ENCODE peak calls at places on chromosomes 1 and 21, in five cellular contexts. V, Y, B, C and T are unnamed samples.
A peak's percentile ranks its signal among the peaks of the same experiment; 100 is the strongest.

GRCh38 chr1:150981177-150981804 is 801 bp upstream of the ANXA9 start:
- DNase-seq in V (no peak), Y (peak; percentile 59), B (no peak), C (no peak), T (peak; percentile 75)

GRCh38 chr1:199612976-199613774 is 414.3 kb upstream of the NR5A2 start:
- DNase-seq in V (no peak), Y (no peak), B (peak; percentile 7), C (no peak), T (no peak)

GRCh38 chr1:47582891-47583608 is 145.2 kb downstream of the FOXD2 start:
- DNase-seq in V (no peak), Y (no peak), B (no peak), C (peak; percentile 31), T (peak; percentile 4)

GRCh38 chr1:161379071-161379470 is 11.4 kb upstream of the CFAP126 start:
- DNase-seq in V (no peak), Y (no peak), B (no peak), C (no peak), T (no peak)

GRCh38 chr1:216014046-216014445 is 409.2 kb downstream of the USH2A start:
- DNase-seq in V (no peak), Y (no peak), B (no peak), C (no peak), T (no peak)

GRCh38 chr21:34884346-34884929 is 164.7 kb downstream of the RUNX1 start:
- DNase-seq in V (no peak), Y (no peak), B (no peak), C (no peak), T (no peak)

GRCh38 chr1:1181129-1181937 is 7.7 kb downstream of the TTLL10 start:
- DNase-seq in V (no peak), Y (no peak), B (no peak), C (peak; percentile 50), T (no peak)

GRCh38 chr1:86018311-86018923 is 138.2 kb downstream of the COL24A1 start:
- DNase-seq in V (no peak), Y (no peak), B (peak; percentile 54), C (no peak), T (no peak)

GRCh38 chr21:25791321-25791720 is 56.5 kb downstream of the GABPA start:
- DNase-seq in V (no peak), Y (no peak), B (no peak), C (no peak), T (no peak)

GRCh38 chr1:204110894-204111633 is 38.1 kb downstream of the SOX13 start:
- DNase-seq in V (no peak), Y (no peak), B (no peak), C (no peak), T (no peak)

GRCh38 chr1:52424757-52425265 is 20.4 kb downstream of the PRPF38A start:
- DNase-seq in V (no peak), Y (no peak), B (no peak), C (no peak), T (no peak)

GRCh38 chr1:172893146-172893841 is 157.4 kb downstream of the TNFSF18 start:
- DNase-seq in V (no peak), Y (no peak), B (no peak), C (no peak), T (no peak)

GRCh38 chr1:87203890-87204289 is 124.8 kb upstream of the LMO4 start:
- DNase-seq in V (no peak), Y (no peak), B (no peak), C (no peak), T (no peak)

GRCh38 chr1:228460830-228461229 is 26.4 kb upstream of the RNF187 start:
- DNase-seq in V (no peak), Y (no peak), B (no peak), C (no peak), T (no peak)

GRCh38 chr1:17976843-17977242 is 130.8 kb upstream of the IGSF21 start:
- DNase-seq in V (no peak), Y (no peak), B (no peak), C (no peak), T (no peak)

GRCh38 chr1:21704055-21704660 is 35.0 kb upstream of the RAP1GAP start:
- DNase-seq in V (no peak), Y (no peak), B (no peak), C (no peak), T (no peak)

GRCh38 chr1:173420330-173420806 is 56.8 kb upstream of the PRDX6 start:
- DNase-seq in V (peak; percentile 69), Y (peak; percentile 46), B (peak; percentile 80), C (peak; percentile 70), T (peak; percentile 58)

GRCh38 chr1:41242645-41243171 is 602 bp upstream of the SCMH1 start:
- DNase-seq in V (no peak), Y (no peak), B (no peak), C (no peak), T (no peak)

GRCh38 chr1:3770047-3770765 is 2.3 kb upstream of the SMIM1 start:
- DNase-seq in V (no peak), Y (no peak), B (no peak), C (peak; percentile 63), T (no peak)

GRCh38 chr1:11704691-11705475 is 13.4 kb downstream of the DRAXIN start:
- DNase-seq in V (no peak), Y (no peak), B (no peak), C (no peak), T (no peak)

GRCh38 chr1:62084304-62084905 is 110.2 kb upstream of the L1TD1 start:
- DNase-seq in V (no peak), Y (no peak), B (no peak), C (no peak), T (no peak)

GRCh38 chr1:33655496-33655895 is 183.1 kb downstream of the ZSCAN20 start:
- DNase-seq in V (no peak), Y (peak; percentile 61), B (no peak), C (no peak), T (no peak)

GRCh38 chr1:203267347-203267846 is 37.9 kb upstream of the BTG2 start:
- DNase-seq in V (peak; percentile 76), Y (peak; percentile 88), B (peak; percentile 88), C (peak; percentile 92), T (peak; percentile 84)

GRCh38 chr1:10101929-10102328 is 69.2 kb downstream of the UBE4B start:
- DNase-seq in V (no peak), Y (no peak), B (no peak), C (no peak), T (no peak)

GRCh38 chr1:31101147-31101502 is 35.6 kb upstream of the PUM1 start:
- DNase-seq in V (peak; percentile 55), Y (no peak), B (no peak), C (no peak), T (no peak)

GRCh38 chr1:147781056-147781471 is 20.7 kb upstream of the GJA5 start:
- DNase-seq in V (no peak), Y (no peak), B (no peak), C (no peak), T (no peak)

GRCh38 chr1:240004086-240004749 is 87.5 kb upstream of the FMN2 start:
- DNase-seq in V (peak; percentile 16), Y (no peak), B (peak; percentile 4), C (no peak), T (peak; percentile 45)

GRCh38 chr1:107997846-107998245 is 32.9 kb upstream of the VAV3 start:
- DNase-seq in V (no peak), Y (no peak), B (no peak), C (no peak), T (no peak)

GRCh38 chr1:57712846-57713245 is 289.0 kb upstream of the DAB1 start:
- DNase-seq in V (no peak), Y (no peak), B (no peak), C (no peak), T (no peak)

GRCh38 chr1:86619313-86619712 is 72.4 kb downstream of the CLCA4 start:
- DNase-seq in V (no peak), Y (no peak), B (no peak), C (no peak), T (no peak)

GRCh38 chr1:185856482-185856881 is 122.3 kb downstream of the HMCN1 start:
- DNase-seq in V (no peak), Y (no peak), B (no peak), C (no peak), T (no peak)

GRCh38 chr1:172163479-172164215 is 256.8 kb upstream of the C1orf105 start:
- DNase-seq in V (no peak), Y (no peak), B (no peak), C (no peak), T (no peak)

GRCh38 chr1:4172659-4173599 is 272.9 kb upstream of the C1orf174 start:
- DNase-seq in V (no peak), Y (peak; percentile 25), B (peak; percentile 36), C (peak; percentile 15), T (no peak)

GRCh38 chr1:156773607-156774006 is 6.3 kb downstream of the PRCC start:
- DNase-seq in V (no peak), Y (no peak), B (no peak), C (no peak), T (no peak)
- TF ChIP-seq CTCF in V (no peak), Y (no peak), B (no peak), C (no peak), T (peak; percentile 43)

DNA sequence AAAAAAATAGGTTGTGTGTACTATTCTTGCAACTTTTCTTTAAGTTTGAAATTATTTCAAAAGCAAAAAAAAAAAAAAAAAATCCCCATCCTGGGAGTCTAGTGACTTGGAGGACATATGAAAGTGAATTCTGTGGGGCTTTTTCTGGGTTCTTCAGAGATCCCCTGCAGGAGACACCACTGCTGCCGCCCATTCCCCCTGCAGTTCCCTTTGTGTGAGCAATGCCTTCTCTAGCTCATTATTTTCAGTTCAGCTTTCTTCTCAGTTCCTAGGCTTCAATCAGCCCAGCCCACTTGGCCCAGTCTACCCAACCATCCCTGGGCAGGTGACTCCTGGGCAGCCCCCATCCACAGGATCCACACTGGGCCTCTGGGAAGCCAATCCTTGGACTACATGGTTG is 16.8 kb downstream of the HSD11B1 start:
- DNase-seq in V (no peak), Y (no peak), B (no peak), C (no peak), T (no peak)
- TF ChIP-seq CTCF in V (no peak), Y (no peak), B (no peak), C (no peak), T (no peak)

GRCh38 chr1:156123356-156124196 is 9.1 kb downstream of the LMNA start:
- DNase-seq in V (peak; percentile 96), Y (peak; percentile 95), B (peak; percentile 69), C (peak; percentile 98), T (no peak)
- TF ChIP-seq CTCF in V (peak; percentile 52), Y (no peak), B (peak; percentile 26), C (no peak), T (no peak)

DNA sequence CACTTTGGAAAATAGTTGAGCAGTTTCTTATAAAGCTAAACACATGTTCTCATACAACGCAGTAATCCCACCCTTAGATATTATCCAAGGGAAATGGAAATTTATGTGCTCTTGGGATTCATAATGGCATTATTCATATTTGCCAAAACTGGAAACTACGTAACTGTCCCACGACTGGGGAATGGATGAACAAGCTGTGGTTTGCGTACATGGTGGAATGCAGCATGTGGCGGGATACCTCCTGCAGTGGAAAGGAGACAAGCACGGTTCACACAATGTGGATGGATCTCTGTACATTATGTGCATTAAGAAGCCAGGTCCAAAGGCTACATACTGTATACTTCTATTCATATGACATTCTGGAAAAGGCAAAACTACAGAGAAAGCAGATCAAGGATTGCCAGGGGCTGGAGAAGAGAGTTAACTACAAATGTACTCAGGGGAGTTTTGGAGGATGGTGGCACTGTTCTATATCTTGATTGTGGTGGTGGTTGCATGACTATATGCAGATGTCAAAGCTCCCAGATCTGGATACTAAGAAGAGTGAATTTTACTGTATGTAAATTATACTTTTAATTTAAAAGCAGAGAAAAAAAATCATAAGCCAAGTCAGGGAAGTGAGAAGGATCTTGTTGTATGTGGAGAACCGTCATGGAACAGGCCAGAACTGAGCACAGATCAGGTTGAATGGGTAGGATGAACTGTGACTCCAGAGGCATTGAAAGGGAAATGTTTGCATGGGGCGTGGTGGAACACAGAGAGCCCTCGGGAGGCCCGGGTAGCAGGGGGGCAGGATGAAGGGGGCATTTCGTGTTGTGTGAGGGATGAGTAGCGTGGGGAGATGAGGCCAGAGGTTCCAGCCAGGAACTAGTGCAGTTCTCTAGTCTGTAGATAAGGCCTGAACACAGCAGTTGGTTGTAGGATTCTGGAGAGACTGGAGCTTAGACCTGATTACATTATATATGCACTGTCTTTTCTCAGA is 90.7 kb downstream of the GALNT2 start:
- DNase-seq in V (no peak), Y (no peak), B (no peak), C (peak; percentile 47), T (no peak)
- TF ChIP-seq CTCF in V (no peak), Y (no peak), B (no peak), C (no peak), T (no peak)